ENCODE peak calls at places on chromosomes 4 and X, in seven cellular contexts. D is breast epithelium, F is GM20000, L is upper lobe of right lung, G is coronary artery, P is kidney epithelial cell, C is ovary. E is an unnamed sample.

GRCh38 chrX:2342878-2343277 is 157.9 kb downstream of the DHRSX start:
- DNase-seq in D (no peak), F (no peak), L (no peak), G (no peak), P (no peak), C (no peak), E (no peak)

GRCh38 chr4:55754754-55755350 is 64.7 kb upstream of the EXOC1L start:
- DNase-seq in D (no peak), F (no peak), L (no peak), G (no peak), P (no peak), C (no peak), E (no peak)

GRCh38 chrX:10173331-10173900 is 16.6 kb downstream of the CLCN4 start:
- DNase-seq in D (peak), F (no peak), L (no peak), G (no peak), P (peak), C (peak), E (no peak)

GRCh38 chr4:167234388-167234881 is at the start of gene SPOCK3:
- DNase-seq in D (peak), F (no peak), L (peak), G (no peak), P (no peak), C (peak), E (no peak)

GRCh38 chr4:118754890-118755289 is 69.7 kb downstream of the METTL14 start:
- DNase-seq in D (no peak), F (no peak), L (no peak), G (no peak), P (no peak), C (no peak), E (no peak)

GRCh38 chrX:47169726-47170515 is 23.7 kb upstream of the UBA1 start:
- DNase-seq in D (no peak), F (no peak), L (peak), G (peak), P (no peak), C (no peak), E (no peak)

GRCh38 chr4:181258569-181258968 is 984.6 kb upstream of the TENM3 start:
- DNase-seq in D (no peak), F (no peak), L (no peak), G (no peak), P (no peak), C (no peak), E (no peak)

GRCh38 chrX:63514575-63514967 is 163.4 kb upstream of the SPIN4 start:
- DNase-seq in D (no peak), F (no peak), L (no peak), G (no peak), P (no peak), C (no peak), E (no peak)

GRCh38 chr4:188911199-188911598 is 772.0 kb downstream of the TRIML1 start:
- DNase-seq in D (no peak), F (no peak), L (no peak), G (no peak), P (no peak), C (no peak), E (no peak)

GRCh38 chr4:164790249-164790648 is 36.3 kb downstream of the SMIM31 start:
- DNase-seq in D (no peak), F (no peak), L (no peak), G (no peak), P (no peak), C (no peak), E (no peak)

GRCh38 chr4:11605597-11605996 is 176.9 kb upstream of the HS3ST1 start:
- DNase-seq in D (no peak), F (no peak), L (no peak), G (no peak), P (no peak), C (no peak), E (no peak)

GRCh38 chrX:119690921-119691716 is 1.8 kb downstream of the SEPTIN6 start:
- DNase-seq in D (no peak), F (no peak), L (no peak), G (no peak), P (no peak), C (no peak), E (no peak)

GRCh38 chr4:9989918-9990635 is 31.2 kb downstream of the SLC2A9 start:
- DNase-seq in D (no peak), F (no peak), L (no peak), G (no peak), P (no peak), C (no peak), E (peak)

GRCh38 chr4:52376107-52376704 is 282.9 kb downstream of the USP46 start:
- DNase-seq in D (no peak), F (peak), L (no peak), G (no peak), P (no peak), C (no peak), E (no peak)

GRCh38 chrX:69539437-69539836 is 35.3 kb downstream of the NALF2 start:
- DNase-seq in D (no peak), F (no peak), L (no peak), G (no peak), P (no peak), C (no peak), E (no peak)

GRCh38 chr4:4427886-4428285 is 41.0 kb downstream of the NSG1 start:
- DNase-seq in D (no peak), F (no peak), L (no peak), G (no peak), P (no peak), C (no peak), E (peak)

GRCh38 chr4:4425696-4426095 is 38.8 kb downstream of the NSG1 start:
- DNase-seq in D (no peak), F (no peak), L (no peak), G (no peak), P (no peak), C (no peak), E (peak)

GRCh38 chr4:4427478-4427870 is 40.6 kb downstream of the NSG1 start:
- DNase-seq in D (no peak), F (no peak), L (no peak), G (no peak), P (peak), C (no peak), E (peak)

GRCh38 chr4:4425119-4425690 is 38.3 kb downstream of the NSG1 start:
- DNase-seq in D (no peak), F (no peak), L (no peak), G (no peak), P (no peak), C (no peak), E (peak)

GRCh38 chr4:4426511-4427477 is 39.9 kb downstream of the NSG1 start:
- DNase-seq in D (peak), F (no peak), L (no peak), G (no peak), P (peak), C (no peak), E (peak)
- TF ChIP-seq CTCF in D (no peak), F (no peak), L (no peak), G (no peak), P (peak), C (no peak), E (no peak)

DNA sequence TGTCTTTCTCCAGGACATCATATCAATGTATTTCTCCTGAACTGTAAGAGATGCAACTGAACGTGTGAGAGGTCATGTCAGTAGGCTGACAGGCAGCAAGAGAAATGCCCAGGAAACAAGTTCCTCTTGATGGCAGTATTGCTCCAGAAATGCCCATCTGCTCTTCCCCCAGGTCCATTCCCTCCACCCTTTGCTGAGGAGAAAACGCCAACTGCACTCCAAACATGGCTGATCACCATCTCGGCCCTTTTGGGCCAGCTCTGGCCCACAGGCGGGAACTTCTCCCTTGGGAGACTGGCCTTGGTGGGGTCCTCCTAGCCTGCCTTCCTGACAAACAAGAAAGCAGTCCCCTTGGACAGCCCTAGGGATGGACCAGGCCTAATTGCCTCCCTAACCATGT is 276.5 kb upstream of the AGTR2 start:
- DNase-seq in D (no peak), F (peak), L (no peak), G (no peak), P (no peak), C (no peak), E (peak)
- TF ChIP-seq CTCF in D (peak), F (no peak), L (no peak), G (no peak), P (peak), C (no peak), E (no peak)

GRCh38 chr4:147863111-147863747 is 131.3 kb downstream of the ARHGAP10 start:
- DNase-seq in D (no peak), F (no peak), L (no peak), G (no peak), P (no peak), C (no peak), E (no peak)
- TF ChIP-seq CTCF in D (no peak), F (no peak), L (no peak), G (no peak), P (no peak), C (no peak), E (peak)

GRCh38 chrX:65035451-65035779 is 59.2 kb upstream of the ZC4H2 start:
- DNase-seq in D (no peak), F (no peak), L (no peak), G (peak), P (no peak), C (peak), E (no peak)

GRCh38 chrX:65034292-65034640 is 58.0 kb upstream of the ZC4H2 start:
- DNase-seq in D (no peak), F (no peak), L (no peak), G (no peak), P (no peak), C (no peak), E (no peak)

DNA sequence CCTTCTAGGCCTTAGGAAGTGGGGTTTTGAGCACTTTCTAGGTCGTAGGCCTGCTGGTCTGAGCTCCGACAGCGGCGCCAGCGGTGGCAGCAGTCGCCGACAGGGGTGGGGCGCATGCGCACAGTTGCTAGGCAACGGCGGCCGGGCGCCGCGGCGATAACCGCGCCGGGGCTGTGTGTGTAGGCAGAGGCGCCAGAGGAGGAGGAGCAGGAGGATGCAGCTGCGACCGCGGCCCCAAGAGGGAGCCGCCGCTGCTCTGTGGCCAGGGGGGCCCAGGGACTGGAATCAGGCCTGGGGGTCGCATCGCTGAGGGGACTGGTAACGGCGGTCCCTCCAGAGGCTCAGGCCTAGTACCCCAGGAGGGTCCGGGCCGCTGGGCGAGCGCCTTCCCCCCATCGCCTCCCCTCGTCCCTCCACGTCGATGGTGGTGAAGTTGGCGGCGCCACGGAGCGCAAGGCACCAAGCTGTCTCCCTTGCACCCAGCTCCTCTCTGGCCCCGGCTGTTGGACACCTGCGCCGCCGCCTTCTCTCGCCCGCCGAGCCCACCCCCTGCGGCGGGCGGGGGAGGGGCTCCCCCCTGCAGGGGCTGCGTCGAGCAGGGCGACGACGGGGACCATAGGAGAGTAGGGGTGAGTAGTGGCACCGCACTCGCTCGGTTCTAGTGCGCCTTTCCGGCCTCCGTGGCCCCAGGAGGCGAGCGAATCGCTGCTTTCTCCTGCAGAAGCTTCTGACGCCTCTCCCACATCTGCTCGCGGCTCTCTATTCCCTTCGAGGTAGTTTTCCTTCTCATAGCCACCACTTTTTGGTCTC is 58.6 kb upstream of the ZC4H2 start:
- DNase-seq in D (peak), F (peak), L (peak), G (peak), P (peak), C (peak), E (peak)
- TF ChIP-seq CTCF in D (no peak), F (peak), L (peak), G (no peak), P (peak), C (peak), E (peak)

DNA sequence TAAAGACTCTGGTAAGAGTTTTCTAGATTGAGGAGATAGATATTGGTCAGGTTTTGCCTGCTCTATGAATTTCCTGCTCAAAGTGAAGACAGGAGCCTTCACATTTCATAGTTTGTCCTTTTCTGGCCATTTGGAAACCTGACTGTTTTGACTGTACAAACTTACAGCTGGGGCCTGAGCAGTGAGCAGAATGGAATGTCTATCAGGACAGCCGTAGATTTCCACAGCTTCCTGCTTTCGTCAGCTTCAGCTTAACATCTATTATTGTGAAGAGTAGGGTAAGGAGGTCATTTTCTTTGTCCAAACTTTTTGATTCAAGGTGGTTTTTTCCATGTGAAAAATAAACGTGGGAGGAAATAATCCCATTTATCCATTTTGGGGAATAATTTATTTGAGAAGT is 124.3 kb upstream of the DIPK2B start:
- DNase-seq in D (no peak), F (no peak), L (no peak), G (no peak), P (no peak), C (no peak), E (no peak)
- TF ChIP-seq CTCF in D (no peak), F (no peak), L (no peak), G (no peak), P (no peak), C (no peak), E (no peak)

GRCh38 chrX:8849945-8850344 is 48.8 kb upstream of the FAM9A start:
- DNase-seq in D (no peak), F (no peak), L (no peak), G (no peak), P (no peak), C (no peak), E (no peak)
- TF ChIP-seq CTCF in D (no peak), F (no peak), L (no peak), G (no peak), P (peak), C (no peak), E (no peak)

DNA sequence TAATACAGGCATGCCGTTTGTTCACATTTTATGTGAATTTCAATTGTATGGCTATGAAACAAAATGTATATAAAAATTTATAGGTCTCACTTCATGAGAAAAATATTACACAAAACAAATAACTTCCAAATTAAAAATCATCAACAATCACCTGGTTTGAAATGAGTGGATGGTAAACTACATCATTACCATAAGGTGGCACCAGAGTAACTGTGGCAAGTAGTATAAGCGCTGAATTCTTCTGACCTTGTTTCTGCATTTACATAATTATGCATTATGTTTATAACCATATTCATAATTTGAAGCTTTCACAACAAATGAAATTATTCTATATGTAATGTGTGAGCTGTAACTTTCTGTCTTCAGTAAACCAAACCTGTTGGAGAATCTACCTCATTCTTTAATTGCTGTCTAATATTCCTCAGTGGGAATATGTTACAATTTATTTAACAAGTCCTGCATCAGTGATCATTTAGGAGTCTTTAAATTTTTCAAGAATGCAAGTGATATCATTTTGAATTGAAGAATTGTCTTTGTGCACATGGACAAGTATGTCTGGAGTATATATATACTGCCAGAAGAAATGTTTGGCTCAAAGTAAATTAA is 55.2 kb downstream of the MMRN1 start:
- DNase-seq in D (no peak), F (peak), L (no peak), G (no peak), P (no peak), C (no peak), E (no peak)
- TF ChIP-seq CTCF in D (no peak), F (no peak), L (peak), G (no peak), P (peak), C (no peak), E (peak)

E was measured in osteocyte.